ENCODE peak calls at places on chromosomes 5 and 9, in ten cellular contexts. O is fibroblast of gingiva; Z is C1 segment of cervical spinal cord; J is naive thymus-derived CD8-positive, alpha-beta T cell; T is HS-5; X is fibroblast of mammary gland; P is effector memory CD4-positive, alpha-beta T cell; C is activated naive CD4-positive, alpha-beta T cell treated with anti-CD3 and anti-CD28 coated beads, Interleukin-2, amount 10 ng/mL, durations not matched to agents 7 days and 5 days; E is adrenal gland; N is activated B cell treated with CpG ODN at 0.5 μM for 24 hours. Y is an unnamed sample.

GRCh38 chr5:122085041-122085440 is 7.0 kb upstream of the LOX start:
- DNase-seq in O (no peak), Z (no peak), J (no peak), T (no peak), X (no peak), P (no peak), C (no peak), E (no peak), N (no peak), Y (no peak)

GRCh38 chr9:116151966-116152381 is 1.6 kb upstream of the PAPPA start:
- DNase-seq in O (peak), Z (no peak), J (no peak), T (peak), X (peak), P (no peak), C (no peak), E (no peak), N (no peak), Y (no peak)

GRCh38 chr9:79257671-79258410 is 313.9 kb upstream of the TLE4 start:
- DNase-seq in O (no peak), Z (no peak), J (no peak), T (no peak), X (no peak), P (no peak), C (no peak), E (no peak), N (no peak), Y (no peak)

GRCh38 chr9:134377976-134378375 is 51.7 kb downstream of the RXRA start:
- DNase-seq in O (peak), Z (peak), J (no peak), T (no peak), X (no peak), P (no peak), C (no peak), E (peak), N (no peak), Y (no peak)

GRCh38 chr9:128150594-128151342 is 1.5 kb downstream of the LCN2 start:
- DNase-seq in O (no peak), Z (no peak), J (no peak), T (no peak), X (no peak), P (no peak), C (peak), E (no peak), N (no peak), Y (no peak)

GRCh38 chr9:90555351-90556057 is 87.1 kb downstream of the DIRAS2 start:
- DNase-seq in O (no peak), Z (no peak), J (no peak), T (no peak), X (no peak), P (no peak), C (no peak), E (no peak), N (no peak), Y (no peak)

GRCh38 chr5:1202798-1203185 is 1.4 kb downstream of the SLC6A19 start:
- DNase-seq in O (no peak), Z (no peak), J (no peak), T (no peak), X (no peak), P (no peak), C (no peak), E (no peak), N (no peak), Y (no peak)

GRCh38 chr5:52922384-52922783 is 66.8 kb upstream of the ITGA2 start:
- DNase-seq in O (peak), Z (no peak), J (no peak), T (peak), X (peak), P (no peak), C (no peak), E (peak), N (no peak), Y (peak)

GRCh38 chr5:132378580-132378979 is 9.1 kb downstream of the SLC22A5 start:
- DNase-seq in O (no peak), Z (no peak), J (no peak), T (no peak), X (no peak), P (no peak), C (no peak), E (no peak), N (no peak), Y (no peak)

GRCh38 chr5:150836064-150836463 is 10.3 kb upstream of the IRGM start:
- DNase-seq in O (no peak), Z (no peak), J (no peak), T (no peak), X (no peak), P (no peak), C (no peak), E (no peak), N (no peak), Y (no peak)

GRCh38 chr9:93452710-93453046 is 703 bp downstream of the FAM120AOS start:
- DNase-seq in O (no peak), Z (peak), J (no peak), T (no peak), X (no peak), P (no peak), C (no peak), E (peak), N (no peak), Y (no peak)

GRCh38 chr9:121073038-121073437 is 1.7 kb upstream of the CNTRL start:
- DNase-seq in O (peak), Z (no peak), J (no peak), T (peak), X (peak), P (no peak), C (no peak), E (peak), N (no peak), Y (peak)

GRCh38 chr9:115437418-115437817 is 319.5 kb upstream of the TNC start:
- DNase-seq in O (no peak), Z (no peak), J (no peak), T (no peak), X (no peak), P (no peak), C (no peak), E (no peak), N (no peak), Y (no peak)

Y was measured in AG09319.